ENCODE peak calls at places on chromosomes 1 and 21, in five cellular contexts. One of them, this sample, is unnamed.
A peak's percentile ranks its signal among the peaks of the same experiment; 100 is the strongest.

GRCh38 chr1:52400131-52400530 is 4.1 kb downstream of the ORC1 start:
- DNase-seq in endothelial cell: no peak
- DNase-seq in adrenal gland: no peak
- DNase-seq in AG10803: no peak
- DNase-seq in fibroblast of lung: no peak
- DNase-seq in this sample: no peak

GRCh38 chr1:115456441-115456961 is 118.5 kb upstream of the NGF start:
- DNase-seq in adrenal gland: no peak
- DNase-seq in fibroblast of lung: no peak
- DNase-seq in endothelial cell: no peak
- DNase-seq in AG10803: peak; percentile 81
- DNase-seq in this sample: no peak

GRCh38 chr1:240093120-240093961 is 1.7 kb downstream of the FMN2 start:
- DNase-seq in fibroblast of lung: no peak
- DNase-seq in endothelial cell: peak; percentile 29
- DNase-seq in AG10803: no peak
- DNase-seq in adrenal gland: no peak
- DNase-seq in this sample: no peak

GRCh38 chr1:13570924-13571323 is 12.7 kb upstream of the PDPN start:
- DNase-seq in AG10803: no peak
- DNase-seq in endothelial cell: no peak
- DNase-seq in adrenal gland: no peak
- DNase-seq in fibroblast of lung: no peak
- DNase-seq in this sample: no peak

GRCh38 chr1:242847390-242847993 is 323.0 kb upstream of the PLD5 start:
- DNase-seq in AG10803: no peak
- DNase-seq in adrenal gland: no peak
- DNase-seq in fibroblast of lung: peak; percentile 9
- DNase-seq in endothelial cell: peak; percentile 10
- DNase-seq in this sample: no peak

GRCh38 chr1:101239095-101240040 is 2.5 kb downstream of the S1PR1 start:
- DNase-seq in AG10803: no peak
- DNase-seq in endothelial cell: no peak
- DNase-seq in fibroblast of lung: peak; percentile 46
- DNase-seq in adrenal gland: no peak
- DNase-seq in this sample: peak; percentile 42

GRCh38 chr1:197124376-197124775 is 22.1 kb downstream of the ASPM start:
- DNase-seq in adrenal gland: no peak
- DNase-seq in AG10803: no peak
- DNase-seq in endothelial cell: no peak
- DNase-seq in fibroblast of lung: no peak
- DNase-seq in this sample: no peak

GRCh38 chr1:201061049-201061448 is 37.5 kb upstream of the KIF21B start:
- DNase-seq in adrenal gland: no peak
- DNase-seq in fibroblast of lung: no peak
- DNase-seq in AG10803: no peak
- DNase-seq in endothelial cell: no peak
- DNase-seq in this sample: peak; percentile 57

GRCh38 chr1:147509786-147510360 is 31.4 kb upstream of the BCL9 start:
- DNase-seq in AG10803: no peak
- DNase-seq in adrenal gland: peak; percentile 61
- DNase-seq in endothelial cell: no peak
- DNase-seq in fibroblast of lung: no peak
- DNase-seq in this sample: peak; percentile 54

GRCh38 chr1:6389971-6390370 is 3.6 kb downstream of the ACOT7 start:
- DNase-seq in fibroblast of lung: no peak
- DNase-seq in adrenal gland: no peak
- DNase-seq in endothelial cell: no peak
- DNase-seq in AG10803: no peak
- DNase-seq in this sample: no peak

GRCh38 chr1:86018311-86018923 is 138.2 kb downstream of the COL24A1 start:
- DNase-seq in adrenal gland: no peak
- DNase-seq in AG10803: peak; percentile 23
- DNase-seq in fibroblast of lung: peak; percentile 45
- DNase-seq in endothelial cell: peak; percentile 35
- DNase-seq in this sample: no peak

GRCh38 chr21:35974801-35975200 is 85.5 kb downstream of the SETD4 start:
- DNase-seq in adrenal gland: no peak
- DNase-seq in AG10803: no peak
- DNase-seq in endothelial cell: no peak
- DNase-seq in fibroblast of lung: peak; percentile 22
- DNase-seq in this sample: no peak

GRCh38 chr1:147541672-147542548 is 609 bp downstream of the BCL9 start:
- DNase-seq in fibroblast of lung: peak; percentile 70
- DNase-seq in AG10803: peak; percentile 41
- DNase-seq in endothelial cell: peak; percentile 41
- DNase-seq in adrenal gland: peak; percentile 63
- DNase-seq in this sample: peak; percentile 62

GRCh38 chr1:200628223-200628868 is 7.8 kb upstream of the KIF14 start:
- DNase-seq in fibroblast of lung: no peak
- DNase-seq in AG10803: no peak
- DNase-seq in adrenal gland: no peak
- DNase-seq in endothelial cell: no peak
- DNase-seq in this sample: no peak

GRCh38 chr1:226690460-226690982 is 48.6 kb downstream of the ITPKB start:
- DNase-seq in adrenal gland: no peak
- DNase-seq in AG10803: no peak
- DNase-seq in fibroblast of lung: no peak
- DNase-seq in endothelial cell: no peak
- DNase-seq in this sample: no peak

GRCh38 chr1:245298781-245299180 is 144.0 kb downstream of the KIF26B start:
- DNase-seq in adrenal gland: no peak
- DNase-seq in fibroblast of lung: peak; percentile 62
- DNase-seq in endothelial cell: no peak
- DNase-seq in AG10803: peak; percentile 93
- DNase-seq in this sample: no peak

GRCh38 chr1:63277195-63278192 is 44.9 kb upstream of the FOXD3 start:
- DNase-seq in AG10803: no peak
- DNase-seq in endothelial cell: no peak
- DNase-seq in adrenal gland: no peak
- DNase-seq in fibroblast of lung: no peak
- DNase-seq in this sample: no peak

GRCh38 chr1:234609528-234610042 is 393 bp downstream of the IRF2BP2 start:
- DNase-seq in fibroblast of lung: no peak
- DNase-seq in adrenal gland: no peak
- DNase-seq in AG10803: no peak
- DNase-seq in endothelial cell: peak; percentile 15
- DNase-seq in this sample: no peak

GRCh38 chr21:34603002-34603709 is 11.8 kb downstream of the RCAN1 start:
- DNase-seq in adrenal gland: peak; percentile 82
- DNase-seq in fibroblast of lung: peak; percentile 79
- DNase-seq in AG10803: peak; percentile 67
- DNase-seq in endothelial cell: peak; percentile 83
- DNase-seq in this sample: peak; percentile 90

GRCh38 chr21:36552458-36552800 is 72.5 kb upstream of the CLDN14 start:
- DNase-seq in AG10803: no peak
- DNase-seq in adrenal gland: no peak
- DNase-seq in fibroblast of lung: no peak
- DNase-seq in endothelial cell: no peak
- DNase-seq in this sample: no peak

GRCh38 chr1:207335695-207336363 is 14.4 kb downstream of the CD55 start:
- DNase-seq in AG10803: peak; percentile 57
- DNase-seq in adrenal gland: no peak
- DNase-seq in endothelial cell: no peak
- DNase-seq in fibroblast of lung: peak; percentile 22
- DNase-seq in this sample: no peak

GRCh38 chr21:25189497-25189896 is 417.8 kb downstream of the MRPL39 start:
- DNase-seq in adrenal gland: no peak
- DNase-seq in AG10803: no peak
- DNase-seq in fibroblast of lung: no peak
- DNase-seq in endothelial cell: no peak
- DNase-seq in this sample: no peak

GRCh38 chr21:30227633-30228404 is 11.9 kb upstream of the CLDN8 start:
- DNase-seq in endothelial cell: no peak
- DNase-seq in adrenal gland: peak; percentile 50
- DNase-seq in fibroblast of lung: peak; percentile 89
- DNase-seq in AG10803: peak; percentile 86
- DNase-seq in this sample: no peak

GRCh38 chr1:221987860-221988520 is 246.1 kb upstream of the DUSP10 start:
- DNase-seq in AG10803: peak; percentile 62
- DNase-seq in fibroblast of lung: peak; percentile 83
- DNase-seq in endothelial cell: no peak
- DNase-seq in adrenal gland: no peak
- DNase-seq in this sample: no peak

GRCh38 chr1:53685272-53686051 is 53.5 kb downstream of the GLIS1 start:
- DNase-seq in AG10803: no peak
- DNase-seq in adrenal gland: no peak
- DNase-seq in fibroblast of lung: peak; percentile 22
- DNase-seq in endothelial cell: peak; percentile 25
- DNase-seq in this sample: no peak

This sample was measured in heart left ventricle.